ENCODE peak calls at places on chromosome 19, in five cellular contexts. One of them, this sample, is unnamed.

GRCh38 chr19:18014197-18014596 is 6.2 kb downstream of the ARRDC2 start:
- DNase-seq in stimulated activated CD8-positive, alpha-beta memory T cell treated with anti-CD3 and anti-CD28 coated beads, Interleukin-12 subunit alpha, Interleukin-12 subunit beta, amount 100 ng/mL, for 4 hours: no peak
- DNase-seq in iris pigment epithelial cell: no peak
- DNase-seq in GM12878: no peak
- DNase-seq in NCI-H1436: no peak
- DNase-seq in this sample: no peak

GRCh38 chr19:12133069-12133468 is 7.1 kb downstream of the ZNF20 start:
- DNase-seq in stimulated activated CD8-positive, alpha-beta memory T cell treated with anti-CD3 and anti-CD28 coated beads, Interleukin-12 subunit alpha, Interleukin-12 subunit beta, amount 100 ng/mL, for 4 hours: no peak
- DNase-seq in iris pigment epithelial cell: peak
- DNase-seq in GM12878: no peak
- DNase-seq in NCI-H1436: no peak
- DNase-seq in this sample: no peak

GRCh38 chr19:45897413-45897812 is 5.0 kb downstream of the MYPOP start:
- DNase-seq in stimulated activated CD8-positive, alpha-beta memory T cell treated with anti-CD3 and anti-CD28 coated beads, Interleukin-12 subunit alpha, Interleukin-12 subunit beta, amount 100 ng/mL, for 4 hours: no peak
- DNase-seq in iris pigment epithelial cell: no peak
- DNase-seq in GM12878: no peak
- DNase-seq in NCI-H1436: no peak
- DNase-seq in this sample: no peak

GRCh38 chr19:39317476-39317875 is 3.2 kb downstream of the LRFN1 start:
- DNase-seq in stimulated activated CD8-positive, alpha-beta memory T cell treated with anti-CD3 and anti-CD28 coated beads, Interleukin-12 subunit alpha, Interleukin-12 subunit beta, amount 100 ng/mL, for 4 hours: no peak
- DNase-seq in iris pigment epithelial cell: no peak
- DNase-seq in GM12878: no peak
- DNase-seq in NCI-H1436: no peak
- DNase-seq in this sample: no peak

GRCh38 chr19:17292301-17293074 is 10.7 kb downstream of the ABHD8 start:
- DNase-seq in stimulated activated CD8-positive, alpha-beta memory T cell treated with anti-CD3 and anti-CD28 coated beads, Interleukin-12 subunit alpha, Interleukin-12 subunit beta, amount 100 ng/mL, for 4 hours: peak
- DNase-seq in iris pigment epithelial cell: peak
- DNase-seq in GM12878: peak
- DNase-seq in NCI-H1436: no peak
- DNase-seq in this sample: peak

GRCh38 chr19:35882074-35882832 is 13.9 kb downstream of the APLP1 start:
- DNase-seq in stimulated activated CD8-positive, alpha-beta memory T cell treated with anti-CD3 and anti-CD28 coated beads, Interleukin-12 subunit alpha, Interleukin-12 subunit beta, amount 100 ng/mL, for 4 hours: no peak
- DNase-seq in iris pigment epithelial cell: peak
- DNase-seq in GM12878: peak
- DNase-seq in NCI-H1436: peak
- DNase-seq in this sample: peak

GRCh38 chr19:28494466-28494865 is 718.5 kb downstream of the UQCRFS1 start:
- DNase-seq in stimulated activated CD8-positive, alpha-beta memory T cell treated with anti-CD3 and anti-CD28 coated beads, Interleukin-12 subunit alpha, Interleukin-12 subunit beta, amount 100 ng/mL, for 4 hours: no peak
- DNase-seq in iris pigment epithelial cell: no peak
- DNase-seq in GM12878: no peak
- DNase-seq in NCI-H1436: no peak
- DNase-seq in this sample: no peak

GRCh38 chr19:18029617-18030338 is 21.8 kb downstream of the ARRDC2 start:
- DNase-seq in stimulated activated CD8-positive, alpha-beta memory T cell treated with anti-CD3 and anti-CD28 coated beads, Interleukin-12 subunit alpha, Interleukin-12 subunit beta, amount 100 ng/mL, for 4 hours: no peak
- DNase-seq in iris pigment epithelial cell: peak
- DNase-seq in GM12878: no peak
- DNase-seq in NCI-H1436: no peak
- DNase-seq in this sample: no peak

GRCh38 chr19:3270908-3271307 is 46.4 kb downstream of the CELF5 start:
- DNase-seq in stimulated activated CD8-positive, alpha-beta memory T cell treated with anti-CD3 and anti-CD28 coated beads, Interleukin-12 subunit alpha, Interleukin-12 subunit beta, amount 100 ng/mL, for 4 hours: no peak
- DNase-seq in iris pigment epithelial cell: peak
- DNase-seq in GM12878: no peak
- DNase-seq in NCI-H1436: peak
- DNase-seq in this sample: no peak

GRCh38 chr19:50478901-50479715 is 2.5 kb upstream of the GARIN5A start:
- DNase-seq in stimulated activated CD8-positive, alpha-beta memory T cell treated with anti-CD3 and anti-CD28 coated beads, Interleukin-12 subunit alpha, Interleukin-12 subunit beta, amount 100 ng/mL, for 4 hours: no peak
- DNase-seq in iris pigment epithelial cell: peak
- DNase-seq in GM12878: no peak
- DNase-seq in NCI-H1436: no peak
- DNase-seq in this sample: no peak

GRCh38 chr19:48413879-48414623 is 20.6 kb downstream of the GRIN2D start:
- DNase-seq in stimulated activated CD8-positive, alpha-beta memory T cell treated with anti-CD3 and anti-CD28 coated beads, Interleukin-12 subunit alpha, Interleukin-12 subunit beta, amount 100 ng/mL, for 4 hours: no peak
- DNase-seq in iris pigment epithelial cell: no peak
- DNase-seq in GM12878: no peak
- DNase-seq in NCI-H1436: no peak
- DNase-seq in this sample: no peak

GRCh38 chr19:16200776-16201391 is 3.2 kb downstream of the AP1M1 start:
- DNase-seq in stimulated activated CD8-positive, alpha-beta memory T cell treated with anti-CD3 and anti-CD28 coated beads, Interleukin-12 subunit alpha, Interleukin-12 subunit beta, amount 100 ng/mL, for 4 hours: no peak
- DNase-seq in iris pigment epithelial cell: no peak
- DNase-seq in GM12878: no peak
- DNase-seq in NCI-H1436: no peak
- DNase-seq in this sample: no peak

GRCh38 chr19:48182434-48182833 is 12.0 kb downstream of the ZSWIM9 start:
- DNase-seq in stimulated activated CD8-positive, alpha-beta memory T cell treated with anti-CD3 and anti-CD28 coated beads, Interleukin-12 subunit alpha, Interleukin-12 subunit beta, amount 100 ng/mL, for 4 hours: no peak
- DNase-seq in iris pigment epithelial cell: no peak
- DNase-seq in GM12878: no peak
- DNase-seq in NCI-H1436: no peak
- DNase-seq in this sample: no peak

This sample was measured in GM12864.